ENCODE peak calls at places on chromosomes 7 and 10, in ten cellular contexts. One of them, this sample, is unnamed.
A peak's percentile ranks its signal among the peaks of the same experiment; 100 is the strongest.

GRCh38 chr10:121406823-121407545 is 191.3 kb downstream of the FGFR2 start:
- DNase-seq in PC-9: no peak
- DNase-seq in epithelial cell of esophagus: peak; percentile 82
- DNase-seq in HCT116: no peak
- DNase-seq in cardiac fibroblast: no peak
- DNase-seq in AG09309: no peak
- DNase-seq in BE2C: no peak
- DNase-seq in heart left ventricle: no peak
- DNase-seq in choroid plexus epithelial cell: no peak
- DNase-seq in foreskin fibroblast: no peak
- DNase-seq in this sample: no peak

GRCh38 chr7:136293841-136294391 is 316.8 kb upstream of the MTPN start:
- DNase-seq in epithelial cell of esophagus: no peak
- DNase-seq in heart left ventricle: no peak
- DNase-seq in AG09309: no peak
- DNase-seq in HCT116: no peak
- DNase-seq in PC-9: no peak
- DNase-seq in choroid plexus epithelial cell: no peak
- DNase-seq in cardiac fibroblast: no peak
- DNase-seq in BE2C: no peak
- DNase-seq in foreskin fibroblast: no peak
- DNase-seq in this sample: no peak

GRCh38 chr10:77179015-77179695 is 458.5 kb downstream of the KCNMA1 start:
- DNase-seq in BE2C: no peak
- DNase-seq in cardiac fibroblast: peak; percentile 95
- DNase-seq in HCT116: no peak
- DNase-seq in heart left ventricle: peak; percentile 19
- DNase-seq in AG09309: peak; percentile 75
- DNase-seq in PC-9: peak; percentile 45
- DNase-seq in epithelial cell of esophagus: peak; percentile 85
- DNase-seq in foreskin fibroblast: peak; percentile 90
- DNase-seq in choroid plexus epithelial cell: peak; percentile 87
- DNase-seq in this sample: peak; percentile 65

GRCh38 chr10:35126062-35126529 is 550 bp upstream of the CREM start:
- DNase-seq in BE2C: no peak
- DNase-seq in HCT116: no peak
- DNase-seq in AG09309: no peak
- DNase-seq in choroid plexus epithelial cell: no peak
- DNase-seq in epithelial cell of esophagus: no peak
- DNase-seq in cardiac fibroblast: no peak
- DNase-seq in heart left ventricle: peak; percentile 11
- DNase-seq in foreskin fibroblast: no peak
- DNase-seq in PC-9: no peak
- DNase-seq in this sample: no peak

GRCh38 chr10:86659721-86660438 is 5.5 kb downstream of the OPN4 start:
- DNase-seq in choroid plexus epithelial cell: no peak
- DNase-seq in foreskin fibroblast: no peak
- DNase-seq in PC-9: no peak
- DNase-seq in epithelial cell of esophagus: no peak
- DNase-seq in AG09309: no peak
- DNase-seq in HCT116: no peak
- DNase-seq in cardiac fibroblast: no peak
- DNase-seq in heart left ventricle: no peak
- DNase-seq in BE2C: peak; percentile 7
- DNase-seq in this sample: no peak

GRCh38 chr7:111833461-111833860 is 271.2 kb upstream of the IMMP2L start:
- DNase-seq in heart left ventricle: no peak
- DNase-seq in HCT116: no peak
- DNase-seq in foreskin fibroblast: no peak
- DNase-seq in epithelial cell of esophagus: peak; percentile 45
- DNase-seq in AG09309: no peak
- DNase-seq in cardiac fibroblast: peak; percentile 64
- DNase-seq in PC-9: no peak
- DNase-seq in BE2C: no peak
- DNase-seq in choroid plexus epithelial cell: peak; percentile 33
- DNase-seq in this sample: no peak

GRCh38 chr10:47403401-47404318 is 19.6 kb upstream of the ZNF488 start:
- DNase-seq in heart left ventricle: no peak
- DNase-seq in choroid plexus epithelial cell: peak; percentile 40
- DNase-seq in cardiac fibroblast: no peak
- DNase-seq in AG09309: no peak
- DNase-seq in PC-9: no peak
- DNase-seq in BE2C: no peak
- DNase-seq in foreskin fibroblast: no peak
- DNase-seq in HCT116: no peak
- DNase-seq in epithelial cell of esophagus: no peak
- DNase-seq in this sample: no peak

GRCh38 chr7:158366346-158366745 is 221.3 kb downstream of the PTPRN2 start:
- DNase-seq in PC-9: no peak
- DNase-seq in heart left ventricle: no peak
- DNase-seq in choroid plexus epithelial cell: no peak
- DNase-seq in foreskin fibroblast: no peak
- DNase-seq in cardiac fibroblast: no peak
- DNase-seq in BE2C: peak; percentile 30
- DNase-seq in HCT116: no peak
- DNase-seq in AG09309: no peak
- DNase-seq in epithelial cell of esophagus: no peak
- DNase-seq in this sample: no peak

GRCh38 chr7:7703427-7703826 is 15.0 kb downstream of the RPA3 start:
- DNase-seq in cardiac fibroblast: no peak
- DNase-seq in HCT116: no peak
- DNase-seq in AG09309: no peak
- DNase-seq in PC-9: no peak
- DNase-seq in BE2C: no peak
- DNase-seq in foreskin fibroblast: no peak
- DNase-seq in heart left ventricle: no peak
- DNase-seq in choroid plexus epithelial cell: no peak
- DNase-seq in epithelial cell of esophagus: no peak
- DNase-seq in this sample: no peak

GRCh38 chr7:152850420-152850819 is 90.9 kb downstream of the ACTR3B start:
- DNase-seq in PC-9: no peak
- DNase-seq in BE2C: no peak
- DNase-seq in AG09309: no peak
- DNase-seq in choroid plexus epithelial cell: no peak
- DNase-seq in foreskin fibroblast: no peak
- DNase-seq in heart left ventricle: no peak
- DNase-seq in HCT116: no peak
- DNase-seq in cardiac fibroblast: no peak
- DNase-seq in epithelial cell of esophagus: no peak
- DNase-seq in this sample: no peak

GRCh38 chr10:49012603-49013002 is 73.0 kb upstream of the LRRC18 start:
- DNase-seq in BE2C: no peak
- DNase-seq in AG09309: no peak
- DNase-seq in HCT116: no peak
- DNase-seq in cardiac fibroblast: no peak
- DNase-seq in epithelial cell of esophagus: no peak
- DNase-seq in choroid plexus epithelial cell: no peak
- DNase-seq in heart left ventricle: no peak
- DNase-seq in PC-9: no peak
- DNase-seq in foreskin fibroblast: no peak
- DNase-seq in this sample: no peak

GRCh38 chr7:2760098-2760889 is 72.3 kb downstream of the AMZ1 start:
- DNase-seq in PC-9: peak; percentile 47
- DNase-seq in cardiac fibroblast: peak; percentile 64
- DNase-seq in heart left ventricle: peak; percentile 73
- DNase-seq in epithelial cell of esophagus: peak; percentile 63
- DNase-seq in choroid plexus epithelial cell: peak; percentile 52
- DNase-seq in AG09309: no peak
- DNase-seq in foreskin fibroblast: no peak
- DNase-seq in BE2C: peak; percentile 66
- DNase-seq in HCT116: peak; percentile 43
- DNase-seq in this sample: peak; percentile 26

GRCh38 chr10:114694735-114695134 is 36.7 kb upstream of the ABLIM1 start:
- DNase-seq in cardiac fibroblast: peak; percentile 40
- DNase-seq in choroid plexus epithelial cell: peak; percentile 48
- DNase-seq in HCT116: peak; percentile 61
- DNase-seq in PC-9: no peak
- DNase-seq in foreskin fibroblast: no peak
- DNase-seq in BE2C: peak; percentile 48
- DNase-seq in heart left ventricle: no peak
- DNase-seq in AG09309: no peak
- DNase-seq in epithelial cell of esophagus: peak; percentile 42
- DNase-seq in this sample: no peak

GRCh38 chr7:130071701-130072622 is 1.6 kb downstream of the KLHDC10 start:
- DNase-seq in heart left ventricle: peak; percentile 52
- DNase-seq in BE2C: peak; percentile 63
- DNase-seq in epithelial cell of esophagus: peak; percentile 84
- DNase-seq in foreskin fibroblast: peak; percentile 74
- DNase-seq in cardiac fibroblast: peak; percentile 91
- DNase-seq in HCT116: peak; percentile 84
- DNase-seq in PC-9: peak; percentile 66
- DNase-seq in AG09309: peak; percentile 60
- DNase-seq in choroid plexus epithelial cell: peak; percentile 95
- DNase-seq in this sample: peak; percentile 68

GRCh38 chr10:93481931-93482834 is at the start of gene MYOF:
- DNase-seq in BE2C: peak; percentile 26
- DNase-seq in choroid plexus epithelial cell: peak; percentile 95
- DNase-seq in heart left ventricle: peak; percentile 61
- DNase-seq in AG09309: no peak
- DNase-seq in HCT116: peak; percentile 78
- DNase-seq in cardiac fibroblast: peak; percentile 95
- DNase-seq in PC-9: peak; percentile 56
- DNase-seq in foreskin fibroblast: peak; percentile 81
- DNase-seq in epithelial cell of esophagus: peak; percentile 91
- DNase-seq in this sample: peak; percentile 52

GRCh38 chr7:738241-738640 is 11.2 kb upstream of the PRKAR1B start:
- DNase-seq in choroid plexus epithelial cell: no peak
- DNase-seq in foreskin fibroblast: no peak
- DNase-seq in PC-9: no peak
- DNase-seq in heart left ventricle: no peak
- DNase-seq in cardiac fibroblast: no peak
- DNase-seq in BE2C: no peak
- DNase-seq in HCT116: no peak
- DNase-seq in epithelial cell of esophagus: no peak
- DNase-seq in AG09309: no peak
- DNase-seq in this sample: no peak

DNA sequence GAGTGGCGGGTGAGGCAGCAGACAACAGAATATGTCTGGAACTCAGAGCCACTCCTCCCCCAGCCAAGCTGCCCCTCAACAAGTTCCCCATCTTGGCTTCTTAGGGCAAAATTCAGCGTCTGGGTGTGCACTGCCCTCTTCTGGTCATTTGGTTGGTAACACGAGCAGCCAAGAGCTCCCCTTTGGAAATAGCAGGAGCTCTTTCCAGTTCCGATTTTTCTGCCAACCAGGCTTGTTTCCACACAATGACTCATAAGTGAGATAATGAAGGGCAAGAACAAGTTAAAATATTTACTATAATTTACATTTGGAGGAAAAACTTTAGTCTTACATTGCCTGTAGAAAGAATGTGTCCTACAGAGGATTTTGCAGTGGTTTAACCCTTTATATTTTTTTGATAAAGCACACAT is 70.5 kb downstream of the ADCYAP1R1 start:
- DNase-seq in choroid plexus epithelial cell: peak; percentile 92
- DNase-seq in AG09309: peak; percentile 71
- DNase-seq in epithelial cell of esophagus: peak; percentile 81
- DNase-seq in foreskin fibroblast: peak; percentile 76
- DNase-seq in PC-9: peak; percentile 61
- DNase-seq in heart left ventricle: peak; percentile 60
- DNase-seq in cardiac fibroblast: peak; percentile 91
- DNase-seq in BE2C: peak; percentile 72
- DNase-seq in HCT116: peak; percentile 79
- DNase-seq in this sample: peak; percentile 35
- TF ChIP-seq CTCF in choroid plexus epithelial cell: peak; percentile 92
- TF ChIP-seq CTCF in AG09309: peak; percentile 81
- TF ChIP-seq CTCF in epithelial cell of esophagus: peak; percentile 90
- TF ChIP-seq CTCF in foreskin fibroblast: peak; percentile 80
- TF ChIP-seq CTCF in PC-9: peak; percentile 86
- TF ChIP-seq CTCF in heart left ventricle: peak; percentile 86
- TF ChIP-seq CTCF in cardiac fibroblast: peak; percentile 79
- TF ChIP-seq CTCF in BE2C: peak; percentile 89
- TF ChIP-seq CTCF in HCT116: peak; percentile 93
- TF ChIP-seq CTCF in this sample: peak; percentile 87

GRCh38 chr7:117784315-117784714 is 88.9 kb downstream of the CTTNBP2 start:
- DNase-seq in heart left ventricle: no peak
- DNase-seq in HCT116: no peak
- DNase-seq in cardiac fibroblast: no peak
- DNase-seq in BE2C: no peak
- DNase-seq in PC-9: no peak
- DNase-seq in epithelial cell of esophagus: no peak
- DNase-seq in foreskin fibroblast: no peak
- DNase-seq in AG09309: no peak
- DNase-seq in choroid plexus epithelial cell: no peak
- DNase-seq in this sample: no peak
- H3K4me3 ChIP-seq in heart left ventricle: no peak overlapping the region
- H3K4me3 ChIP-seq in HCT116: no peak overlapping the region
- H3K4me3 ChIP-seq in cardiac fibroblast: no peak overlapping the region
- H3K4me3 ChIP-seq in BE2C: no peak overlapping the region
- H3K4me3 ChIP-seq in PC-9: no peak overlapping the region
- H3K4me3 ChIP-seq in epithelial cell of esophagus: no peak overlapping the region
- H3K4me3 ChIP-seq in foreskin fibroblast: no peak overlapping the region
- H3K4me3 ChIP-seq in AG09309: no peak overlapping the region
- H3K4me3 ChIP-seq in choroid plexus epithelial cell: no peak overlapping the region
- H3K4me3 ChIP-seq in this sample: no peak overlapping the region

GRCh38 chr10:133308431-133309110 is at the start of the genes TUBGCP2 and ZNF511:
- DNase-seq in foreskin fibroblast: peak; percentile 84
- DNase-seq in cardiac fibroblast: peak; percentile 80
- DNase-seq in PC-9: peak; percentile 80
- DNase-seq in BE2C: peak; percentile 85
- DNase-seq in heart left ventricle: peak; percentile 91
- DNase-seq in AG09309: peak; percentile 27
- DNase-seq in epithelial cell of esophagus: peak; percentile 83
- DNase-seq in HCT116: no peak
- DNase-seq in choroid plexus epithelial cell: peak; percentile 79
- DNase-seq in this sample: no peak
- TF ChIP-seq CTCF in foreskin fibroblast: no peak
- TF ChIP-seq CTCF in cardiac fibroblast: peak; percentile 3
- TF ChIP-seq CTCF in PC-9: no peak
- TF ChIP-seq CTCF in BE2C: peak; percentile 10
- TF ChIP-seq CTCF in heart left ventricle: peak; percentile 12
- TF ChIP-seq CTCF in AG09309: no peak
- TF ChIP-seq CTCF in epithelial cell of esophagus: peak; percentile 31
- TF ChIP-seq CTCF in HCT116: no peak
- TF ChIP-seq CTCF in choroid plexus epithelial cell: peak; percentile 28
- TF ChIP-seq CTCF in this sample: no peak

DNA sequence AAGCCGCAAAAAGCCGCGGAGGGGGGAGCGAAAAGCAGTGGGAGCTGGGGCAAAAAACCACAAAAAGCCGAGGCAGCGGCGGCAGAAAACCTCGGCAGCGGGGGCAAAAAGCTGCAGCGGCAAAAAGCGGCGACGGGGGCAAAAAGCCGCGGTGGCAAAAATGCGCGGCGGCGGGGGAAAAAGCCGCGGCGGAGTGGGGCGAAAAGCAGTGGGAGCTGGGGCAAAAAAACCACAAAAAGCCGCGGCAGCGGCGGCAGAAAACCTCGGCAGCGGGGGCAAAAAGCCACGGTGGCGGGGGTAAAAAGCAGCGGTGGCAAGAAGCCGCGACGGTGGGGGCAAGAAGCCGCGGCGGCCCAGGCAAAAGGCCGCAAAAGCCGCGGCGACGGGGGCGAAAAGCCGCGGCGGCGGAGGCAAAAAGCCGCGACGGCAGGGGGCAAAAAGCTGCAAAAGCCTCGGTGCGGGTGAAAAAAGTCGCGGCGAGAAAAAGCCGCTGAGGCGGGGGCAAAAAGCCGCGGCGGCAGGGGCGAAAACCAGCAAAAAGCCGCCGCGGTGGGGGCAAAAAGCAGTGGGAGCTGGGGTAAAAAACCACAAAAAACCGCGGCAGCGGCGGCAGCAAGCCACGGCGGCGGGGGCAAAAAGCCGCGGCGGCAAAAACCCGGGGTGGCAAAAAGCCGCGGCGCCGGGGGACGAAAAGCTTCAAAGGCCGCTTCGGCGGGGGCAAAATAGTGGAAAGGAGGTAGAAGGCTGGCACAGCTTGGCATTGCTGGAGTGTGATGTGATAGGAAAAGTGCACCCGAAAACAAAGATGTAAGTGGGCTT is 135.9 kb downstream of the ZNF92 start:
- DNase-seq in PC-9: no peak
- DNase-seq in epithelial cell of esophagus: no peak
- DNase-seq in BE2C: no peak
- DNase-seq in heart left ventricle: peak; percentile 5
- DNase-seq in choroid plexus epithelial cell: no peak
- DNase-seq in HCT116: no peak
- DNase-seq in foreskin fibroblast: no peak
- DNase-seq in cardiac fibroblast: no peak
- DNase-seq in AG09309: no peak
- DNase-seq in this sample: no peak
- H3K4me3 ChIP-seq in PC-9: no peak overlapping the region
- H3K4me3 ChIP-seq in epithelial cell of esophagus: peak overlapping the region; percentile 13
- H3K4me3 ChIP-seq in BE2C: no peak overlapping the region
- H3K4me3 ChIP-seq in heart left ventricle: peak overlapping the region; percentile 38
- H3K4me3 ChIP-seq in choroid plexus epithelial cell: peak overlapping the region; percentile 38
- H3K4me3 ChIP-seq in HCT116: no peak overlapping the region
- H3K4me3 ChIP-seq in foreskin fibroblast: peak overlapping the region; percentile 19
- H3K4me3 ChIP-seq in cardiac fibroblast: peak overlapping the region; percentile 56
- H3K4me3 ChIP-seq in AG09309: peak overlapping the region; percentile 37
- H3K4me3 ChIP-seq in this sample: peak overlapping the region; percentile 35